ENCODE peak calls at places on chromosome 1, in four cellular contexts. One of them, this sample, is unnamed.

GRCh38 chr1:30868833-30869435 is 39.6 kb downstream of the SDC3 start:
- DNase-seq in HFFc6: no peak
- DNase-seq in AG08396: no peak
- DNase-seq in amygdala: no peak
- DNase-seq in this sample: no peak

GRCh38 chr1:202130275-202130646 is 7.5 kb downstream of the GPR37L1 start:
- DNase-seq in amygdala: peak
- DNase-seq in AG08396: no peak
- DNase-seq in HFFc6: no peak
- DNase-seq in this sample: no peak

GRCh38 chr1:16420719-16421118 is 16.5 kb downstream of the SPATA21 start:
- DNase-seq in amygdala: no peak
- DNase-seq in AG08396: no peak
- DNase-seq in HFFc6: no peak
- DNase-seq in this sample: no peak

GRCh38 chr1:241086686-241087085 is 270.3 kb downstream of the RGS7 start:
- DNase-seq in HFFc6: no peak
- DNase-seq in amygdala: no peak
- DNase-seq in AG08396: no peak
- DNase-seq in this sample: no peak

GRCh38 chr1:226654046-226654445 is 85.0 kb downstream of the ITPKB start:
- DNase-seq in amygdala: no peak
- DNase-seq in HFFc6: no peak
- DNase-seq in AG08396: peak
- DNase-seq in this sample: no peak

GRCh38 chr1:26221094-26221493 is 12.9 kb upstream of the CEP85 start:
- DNase-seq in AG08396: no peak
- DNase-seq in amygdala: no peak
- DNase-seq in HFFc6: no peak
- DNase-seq in this sample: no peak

GRCh38 chr1:150221552-150221951 is 14.4 kb downstream of the ANP32E start:
- DNase-seq in AG08396: peak
- DNase-seq in HFFc6: peak
- DNase-seq in amygdala: no peak
- DNase-seq in this sample: no peak

GRCh38 chr1:178566187-178566586 is 53.3 kb downstream of the TEX35 start:
- DNase-seq in AG08396: no peak
- DNase-seq in HFFc6: no peak
- DNase-seq in amygdala: no peak
- DNase-seq in this sample: no peak

GRCh38 chr1:175530167-175530566 is 213.2 kb downstream of the TNR start:
- DNase-seq in HFFc6: no peak
- DNase-seq in amygdala: no peak
- DNase-seq in AG08396: no peak
- DNase-seq in this sample: no peak